ENCODE peak calls at places on chromosomes 11 and 22, in five cellular contexts. X is GOT3; N is uterus; T is tibial artery; B is stimulated activated CD4-positive, alpha-beta T cell treated with anti-CD3 and anti-CD28 coated beads, Interleukin-12 subunit alpha, Interleukin-12 subunit beta, amount 100 ng/mL, for 48 hours. M is an unnamed sample.

GRCh38 chr11:26847459-26847858 is 125.6 kb upstream of the SLC5A12 start:
- DNase-seq in N (peak; percentile 49), T (peak; percentile 84), B (no peak), X (no peak), M (peak; percentile 19)

GRCh38 chr22:44543362-44543761 is 45.3 kb upstream of the RTL6 start:
- DNase-seq in X (no peak), T (no peak), N (no peak), B (no peak), M (no peak)

GRCh38 chr11:63710476-63711217 is 29.3 kb downstream of the RTN3 start:
- DNase-seq in T (no peak), X (no peak), B (no peak), N (peak; percentile 52), M (no peak)

GRCh38 chr11:33280402-33280801 is 23.2 kb downstream of the HIPK3 start:
- DNase-seq in T (no peak), X (no peak), N (no peak), B (no peak), M (no peak)

GRCh38 chr22:38106814-38107578 is 3.5 kb downstream of the BAIAP2L2 start:
- DNase-seq in N (no peak), X (no peak), T (no peak), B (no peak), M (no peak)

GRCh38 chr11:65301491-65302329 is 13.0 kb upstream of the CDC42EP2 start:
- DNase-seq in T (no peak), N (no peak), X (no peak), B (no peak), M (peak; percentile 76)

GRCh38 chr22:29916007-29916544 is 33.1 kb downstream of the MTMR3 start:
- DNase-seq in T (no peak), B (no peak), X (no peak), N (no peak), M (no peak)

GRCh38 chr11:32960553-32961164 is 55.0 kb upstream of the DEPDC7 start:
- DNase-seq in X (no peak), T (no peak), B (no peak), N (no peak), M (no peak)

GRCh38 chr11:100930185-100930778 is 199.3 kb downstream of the PGR start:
- DNase-seq in N (no peak), T (no peak), B (no peak), X (no peak), M (no peak)

GRCh38 chr22:43205748-43206514 is 19.0 kb upstream of the TTLL12 start:
- DNase-seq in X (no peak), T (no peak), B (no peak), N (no peak), M (no peak)

GRCh38 chr22:47592791-47593190 is 830.3 kb downstream of the TBC1D22A start:
- DNase-seq in T (peak; percentile 9), N (no peak), X (no peak), B (no peak), M (no peak)

GRCh38 chr22:48566741-48567140 is 1260.9 kb downstream of the BRD1 start:
- DNase-seq in B (no peak), T (no peak), N (no peak), X (no peak), M (no peak)

M was measured in psoas muscle.